ENCODE peak calls at places on chromosomes 2 and 18, in seven cellular contexts. H is psoas muscle, B is ovary, N is A549, E is endothelial cell, I is neural progenitor cell, K is fibroblast of pulmonary artery. D is an unnamed sample.

GRCh38 chr18:8834837-8835236 is 129.5 kb downstream of the MTCL1 start:
- DNase-seq in N (no peak), I (no peak), K (no peak), B (no peak), E (no peak), H (no peak), D (no peak)

GRCh38 chr2:27096748-27097297 is 10.3 kb downstream of the KHK start:
- DNase-seq in E (no peak), N (no peak), H (no peak), I (no peak), K (no peak), B (no peak), D (no peak)

GRCh38 chr2:99868260-99868659 is 274.1 kb downstream of the AFF3 start:
- DNase-seq in E (no peak), H (no peak), N (no peak), K (no peak), I (no peak), B (no peak), D (no peak)

GRCh38 chr2:98928242-98928641 is 7.8 kb downstream of the CRACDL start:
- DNase-seq in E (no peak), N (no peak), H (no peak), B (no peak), I (no peak), K (no peak), D (no peak)

GRCh38 chr2:210195066-210195852 is 24.1 kb upstream of the KANSL1L start:
- DNase-seq in I (peak; percentile 53), E (no peak), H (no peak), K (peak; percentile 76), B (no peak), N (peak; percentile 57), D (no peak)

GRCh38 chr2:17646838-17647701 is 106.5 kb downstream of the SMC6 start:
- DNase-seq in K (no peak), B (no peak), I (no peak), E (no peak), N (no peak), H (no peak), D (no peak)

GRCh38 chr18:55587341-55588000 is 521 bp downstream of the TCF4 start:
- DNase-seq in B (peak; percentile 52), N (no peak), H (peak; percentile 35), E (no peak), I (peak; percentile 63), K (peak; percentile 67), D (peak; percentile 35)

GRCh38 chr2:19426941-19427340 is 68.5 kb upstream of the OSR1 start:
- DNase-seq in H (no peak), E (no peak), B (no peak), N (no peak), K (peak; percentile 51), I (no peak), D (no peak)

GRCh38 chr2:15794608-15795134 is 145.7 kb upstream of the MYCN start:
- DNase-seq in K (no peak), N (no peak), E (no peak), I (no peak), B (no peak), H (no peak), D (no peak)

GRCh38 chr18:55997156-55997561 is 409.2 kb upstream of the TCF4 start:
- DNase-seq in H (no peak), K (no peak), N (no peak), I (no peak), B (no peak), E (no peak), D (no peak)

GRCh38 chr2:85853499-85854165 is 35.2 kb downstream of the ST3GAL5 start:
- DNase-seq in H (no peak), B (no peak), I (no peak), N (no peak), E (no peak), K (no peak), D (no peak)

GRCh38 chr2:28471214-28471613 is 24.6 kb upstream of the PLB1 start:
- DNase-seq in H (no peak), N (no peak), K (no peak), E (no peak), I (no peak), B (no peak), D (no peak)
- TF ChIP-seq CTCF in H (no peak), N (no peak), K (no peak), E (no peak), I (no peak), B (no peak), D (no peak)

GRCh38 chr2:67216103-67216502 is 181.0 kb upstream of the ETAA1 start:
- DNase-seq in I (no peak), E (no peak), H (no peak), B (no peak), N (no peak), K (no peak), D (no peak)

GRCh38 chr2:67215636-67216035 is 181.5 kb upstream of the ETAA1 start:
- DNase-seq in B (no peak), H (no peak), N (no peak), I (no peak), K (no peak), E (no peak), D (no peak)

GRCh38 chr2:67214585-67215184 is 182.4 kb upstream of the ETAA1 start:
- DNase-seq in I (no peak), E (no peak), N (no peak), B (no peak), H (no peak), K (no peak), D (no peak)

GRCh38 chr2:67213677-67214402 is 183.3 kb upstream of the ETAA1 start:
- DNase-seq in K (no peak), B (no peak), I (no peak), N (no peak), E (no peak), H (no peak), D (no peak)

DNA sequence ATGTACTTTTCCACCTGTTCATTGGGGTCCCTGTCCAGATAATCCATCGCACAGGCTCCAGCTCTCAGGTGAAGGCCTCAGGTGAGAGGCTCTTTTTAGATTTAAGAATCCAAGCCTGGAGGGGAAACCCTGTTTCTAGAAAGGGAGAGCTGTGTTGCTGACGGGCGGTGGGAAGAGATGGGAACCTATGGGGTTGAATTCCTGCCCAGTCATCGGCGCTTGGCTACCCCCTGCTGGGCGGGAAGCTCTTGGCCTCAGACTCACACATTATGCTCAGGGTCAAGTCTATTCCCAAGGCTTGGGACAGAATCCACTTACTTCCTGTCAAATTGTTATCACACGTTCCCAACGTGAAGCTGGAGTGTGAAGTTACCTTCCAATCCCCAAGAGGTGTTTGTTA is 181.9 kb upstream of the ETAA1 start:
- DNase-seq in N (peak; percentile 56), B (peak; percentile 61), E (peak; percentile 64), I (peak; percentile 37), H (no peak), K (peak; percentile 80), D (peak; percentile 81)
- TF ChIP-seq CTCF in N (no peak), B (no peak), E (peak; percentile 24), I (peak; percentile 26), H (no peak), K (peak; percentile 76), D (peak; percentile 70)

GRCh38 chr2:138486347-138487198 is 15.0 kb upstream of the SPOPL start:
- DNase-seq in K (no peak), N (no peak), B (no peak), I (no peak), H (no peak), E (no peak), D (no peak)
- TF ChIP-seq CTCF in K (no peak), N (no peak), B (no peak), I (no peak), H (no peak), E (no peak), D (no peak)

GRCh38 chr2:152743004-152743403 is 24.6 kb downstream of the ARL6IP6 start:
- DNase-seq in H (no peak), B (no peak), I (no peak), E (no peak), N (peak; percentile 34), K (peak; percentile 17), D (no peak)

GRCh38 chr2:152738438-152738837 is 20.0 kb downstream of the ARL6IP6 start:
- DNase-seq in B (no peak), E (no peak), K (no peak), N (no peak), H (no peak), I (no peak), D (no peak)

GRCh38 chr2:152740743-152741328 is 22.4 kb downstream of the ARL6IP6 start:
- DNase-seq in I (peak; percentile 20), H (no peak), K (peak; percentile 83), B (no peak), N (peak; percentile 72), E (no peak), D (no peak)
- TF ChIP-seq CTCF in I (peak; percentile 69), H (peak; percentile 59), K (peak; percentile 93), B (peak; percentile 70), N (peak; percentile 93), E (peak; percentile 89), D (peak; percentile 60)

GRCh38 chr2:106886916-106887758 is 1.2 kb upstream of the ST6GAL2 start:
- DNase-seq in E (peak; percentile 53), N (peak; percentile 91), B (peak; percentile 38), H (no peak), K (no peak), I (peak; percentile 71), D (peak; percentile 70)
- TF ChIP-seq CTCF in E (no peak), N (no peak), B (no peak), H (no peak), K (no peak), I (peak; percentile 4), D (no peak)

DNA sequence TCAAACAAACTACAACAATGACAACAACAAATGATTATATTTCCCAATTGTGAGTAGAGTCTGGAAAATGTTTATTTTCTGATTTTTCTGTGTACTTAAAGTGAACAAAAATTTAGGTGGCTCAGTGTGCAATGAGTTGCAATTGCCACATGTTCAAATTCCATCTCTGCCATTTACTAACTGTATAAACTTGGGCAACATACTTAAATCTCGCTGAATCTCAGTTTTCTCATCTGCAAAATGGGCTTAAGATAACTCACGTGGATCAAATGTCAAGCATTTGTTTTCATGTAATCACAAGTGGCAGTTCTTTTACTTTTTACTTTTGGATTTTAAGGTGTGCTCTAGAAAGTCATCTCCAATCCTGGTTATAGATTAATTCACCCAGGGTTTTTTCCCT is 416.8 kb upstream of the HNRNPA3 start:
- DNase-seq in H (no peak), I (no peak), B (no peak), K (no peak), E (no peak), N (no peak), D (no peak)
- TF ChIP-seq CTCF in H (no peak), I (no peak), B (no peak), K (no peak), E (no peak), N (no peak), D (no peak)

GRCh38 chr2:12314119-12314735 is 402.5 kb upstream of the TRIB2 start:
- DNase-seq in I (peak; percentile 38), K (no peak), B (no peak), N (no peak), E (no peak), H (no peak), D (no peak)
- TF ChIP-seq CTCF in I (no peak), K (no peak), B (no peak), N (no peak), E (no peak), H (no peak), D (no peak)

D was measured in nephron progenitor cell.